ENCODE peak calls at places on chromosomes 13 and 19, in five cellular contexts. C is PC-9; F is stimulated activated CD4-positive, alpha-beta T cell treated with anti-CD3 and anti-CD28 coated beads, Interleukin-12 subunit alpha, Interleukin-12 subunit beta, amount 100 ng/mL, for 48 hours; P is HFF-Myc; O is T-helper 2 cell. G is an unnamed sample.

GRCh38 chr19:37998801-37999308 is 91.8 kb downstream of the SIPA1L3 start:
- DNase-seq in O (no peak), P (no peak), F (no peak), C (no peak), G (no peak)

GRCh38 chr19:18098891-18099622 is 1.5 kb downstream of the MAST3 start:
- DNase-seq in O (no peak), F (no peak), C (peak; percentile 26), P (no peak), G (peak; percentile 89)

GRCh38 chr19:10420444-10421239 is at the start of gene PDE4A:
- DNase-seq in P (no peak), C (no peak), F (no peak), O (no peak), G (peak; percentile 64)

GRCh38 chr19:497476-497860 is 1.2 kb downstream of the MADCAM1 start:
- DNase-seq in F (no peak), O (no peak), C (no peak), P (no peak), G (no peak)

GRCh38 chr19:17159466-17160393 is 55.4 kb upstream of the USE1 start:
- DNase-seq in P (peak; percentile 30), O (no peak), F (no peak), C (peak; percentile 43), G (no peak)

GRCh38 chr13:73138276-73138950 is 79.6 kb downstream of the KLF5 start:
- DNase-seq in C (peak; percentile 96), P (no peak), O (no peak), F (no peak), G (no peak)

GRCh38 chr19:35265126-35265995 is 3.4 kb upstream of the USF2 start:
- DNase-seq in P (no peak), O (no peak), C (no peak), F (no peak), G (no peak)

GRCh38 chr19:49161987-49162386 is 4.4 kb downstream of the TRPM4 start:
- DNase-seq in P (no peak), C (no peak), O (no peak), F (no peak), G (no peak)

GRCh38 chr13:43041368-43041921 is 18.1 kb downstream of the DNAJC15 start:
- DNase-seq in P (no peak), C (no peak), F (no peak), O (no peak), G (no peak)

GRCh38 chr13:30157616-30157993 is 149.7 kb downstream of the KATNAL1 start:
- DNase-seq in O (no peak), P (no peak), F (no peak), C (no peak), G (no peak)

GRCh38 chr13:22455036-22455435 is 725.7 kb upstream of the SGCG start:
- DNase-seq in O (no peak), F (no peak), C (no peak), P (no peak), G (no peak)

GRCh38 chr13:26539738-26540292 is 17.7 kb upstream of the WASF3 start:
- DNase-seq in C (no peak), P (no peak), O (no peak), F (no peak), G (no peak)

GRCh38 chr13:85632526-85633215 is 166.5 kb downstream of the SLITRK6 start:
- DNase-seq in P (no peak), O (no peak), C (no peak), F (no peak), G (no peak)

GRCh38 chr19:49331616-49332055 is 3.6 kb upstream of the CD37 start:
- DNase-seq in P (no peak), C (peak; percentile 51), F (peak; percentile 61), O (peak; percentile 46), G (peak; percentile 67)

GRCh38 chr13:96481482-96481881 is 391.6 kb downstream of the HS6ST3 start:
- DNase-seq in O (no peak), F (no peak), C (no peak), P (no peak), G (no peak)

GRCh38 chr19:16376649-16377048 is 52.0 kb downstream of the KLF2 start:
- DNase-seq in P (no peak), F (no peak), O (no peak), C (no peak), G (no peak)

GRCh38 chr13:110426745-110427144 is 119.7 kb downstream of the COL4A2 start:
- DNase-seq in P (no peak), F (no peak), C (no peak), O (no peak), G (no peak)

GRCh38 chr19:51194527-51195315 is 30.2 kb upstream of the CD33 start:
- DNase-seq in P (no peak), C (no peak), O (no peak), F (no peak), G (no peak)

GRCh38 chr19:42261763-42262162 is 6.8 kb upstream of the ERF start:
- DNase-seq in C (no peak), O (no peak), P (no peak), F (no peak), G (no peak)

GRCh38 chr13:97359181-97360057 is 74.5 kb upstream of the RAP2A start:
- DNase-seq in P (peak; percentile 50), O (no peak), F (peak; percentile 14), C (peak; percentile 68), G (peak; percentile 6)

GRCh38 chr19:50921391-50922315 is 10.5 kb upstream of the KLK4 start:
- DNase-seq in O (no peak), C (peak; percentile 65), P (no peak), F (no peak), G (no peak)

GRCh38 chr19:43872547-43873336 is 45.6 kb downstream of the ZNF283 start:
- DNase-seq in C (peak; percentile 52), O (no peak), F (no peak), P (no peak), G (no peak)

GRCh38 chr19:54674021-54674617 is 11.3 kb downstream of the LILRB4 start:
- DNase-seq in O (no peak), C (no peak), F (no peak), P (no peak), G (no peak)

GRCh38 chr13:62706035-62706434 is 1290.4 kb upstream of the PCDH20 start:
- DNase-seq in C (no peak), P (no peak), O (no peak), F (no peak), G (no peak)

GRCh38 chr19:40611900-40612698 is 10.9 kb downstream of the LTBP4 start:
- DNase-seq in P (no peak), O (no peak), F (no peak), C (no peak), G (no peak)

GRCh38 chr13:29908411-29908810 is 58.0 kb upstream of the UBL3 start:
- DNase-seq in P (peak; percentile 81), F (no peak), O (no peak), C (no peak), G (no peak)

GRCh38 chr19:48110350-48110966 is at the start of gene PLA2G4C:
- DNase-seq in O (peak; percentile 68), F (peak; percentile 76), C (peak; percentile 70), P (peak; percentile 69), G (peak; percentile 71)

GRCh38 chr19:720691-721160 is 12.0 kb downstream of the PALM start:
- DNase-seq in C (no peak), F (no peak), O (no peak), P (no peak), G (no peak)

GRCh38 chr19:16262618-16263017 is 62.0 kb upstream of the KLF2 start:
- DNase-seq in O (no peak), P (no peak), C (no peak), F (no peak), G (no peak)

GRCh38 chr13:93859666-93860065 is 619.8 kb downstream of the DCT start:
- DNase-seq in F (no peak), O (no peak), P (peak; percentile 30), C (no peak), G (no peak)

GRCh38 chr19:3359850-3360493 is 6.4 kb upstream of the NFIC start:
- DNase-seq in O (no peak), F (no peak), C (no peak), P (no peak), G (no peak)

GRCh38 chr19:31554360-31554759 is 205.1 kb upstream of the TSHZ3 start:
- DNase-seq in P (no peak), C (no peak), O (no peak), F (no peak), G (no peak)

GRCh38 chr19:33551676-33552075 is 30.1 kb upstream of the PEPD start:
- DNase-seq in O (no peak), C (no peak), P (no peak), F (no peak), G (no peak)

GRCh38 chr19:40282920-40283319 is 2.2 kb downstream of the AKT2 start:
- DNase-seq in C (no peak), O (no peak), F (no peak), P (no peak), G (no peak)

GRCh38 chr19:18865973-18866799 is 29.8 kb downstream of the CERS1 start:
- DNase-seq in C (no peak), P (no peak), F (peak; percentile 24), O (peak; percentile 51), G (no peak)

GRCh38 chr19:461664-462551 is 1.1 kb upstream of the SHC2 start:
- DNase-seq in F (no peak), C (no peak), O (no peak), P (no peak), G (no peak)

GRCh38 chr13:29859971-29860370 is 9.6 kb upstream of the UBL3 start:
- DNase-seq in O (no peak), C (no peak), F (no peak), P (no peak), G (no peak)

GRCh38 chr19:17757125-17757524 is 5.8 kb downstream of the FCHO1 start:
- DNase-seq in F (no peak), C (no peak), O (no peak), P (no peak), G (no peak)